ENCODE peak calls at places on chromosomes 7 and 10, in seven cellular contexts. E, H, K, Z, W, V and C are unnamed samples.
A peak's percentile ranks its signal among the peaks of the same experiment; 100 is the strongest.

GRCh38 chr7:141072548-141073172 is 1.2 kb upstream of the TMEM178B start:
- DNase-seq in E (peak; percentile 18), H (peak; percentile 84), K (peak; percentile 58), Z (peak; percentile 77), W (peak; percentile 48), V (peak; percentile 35), C (peak; percentile 76)

GRCh38 chr10:32054087-32054486 is 2.1 kb downstream of the KIF5B start:
- DNase-seq in E (peak; percentile 44), H (peak; percentile 66), K (no peak), Z (no peak), W (peak; percentile 11), V (no peak), C (peak; percentile 8)

GRCh38 chr10:47158116-47159071 is 141.6 kb upstream of the GDF10 start:
- DNase-seq in E (no peak), H (no peak), K (no peak), Z (no peak), W (no peak), V (no peak), C (no peak)

GRCh38 chr7:5598769-5599371 is 175.2 kb upstream of the TNRC18 start:
- DNase-seq in E (no peak), H (no peak), K (no peak), Z (no peak), W (no peak), V (peak; percentile 61), C (no peak)

GRCh38 chr10:46547331-46547880 is 9.1 kb downstream of the GPRIN2 start:
- DNase-seq in E (no peak), H (no peak), K (no peak), Z (no peak), W (no peak), V (peak; percentile 1), C (no peak)

GRCh38 chr10:45000764-45001381 is at the start of gene ZNF22:
- DNase-seq in E (no peak), H (peak; percentile 78), K (peak; percentile 65), Z (no peak), W (peak; percentile 53), V (peak; percentile 57), C (peak; percentile 71)

GRCh38 chr10:32139223-32140073 is 83.2 kb upstream of the KIF5B start:
- DNase-seq in E (peak; percentile 71), H (peak; percentile 95), K (no peak), Z (peak; percentile 80), W (peak; percentile 21), V (peak; percentile 85), C (peak; percentile 64)

GRCh38 chr10:20737107-20737506 is 160.0 kb downstream of the NEBL start:
- DNase-seq in E (no peak), H (no peak), K (no peak), Z (no peak), W (no peak), V (no peak), C (no peak)

GRCh38 chr7:1343551-1343950 is 110.9 kb downstream of the UNCX start:
- DNase-seq in E (no peak), H (no peak), K (no peak), Z (no peak), W (no peak), V (no peak), C (no peak)

GRCh38 chr10:29276251-29276850 is 12.5 kb upstream of the LYZL1 start:
- DNase-seq in E (no peak), H (no peak), K (no peak), Z (no peak), W (no peak), V (no peak), C (peak; percentile 30)

GRCh38 chr10:132544744-132545658 is 7.4 kb downstream of the INPP5A start:
- DNase-seq in E (no peak), H (no peak), K (no peak), Z (no peak), W (no peak), V (no peak), C (no peak)

GRCh38 chr10:50585921-50586739 is 37.6 kb downstream of the SGMS1 start:
- DNase-seq in E (no peak), H (peak; percentile 74), K (no peak), Z (peak; percentile 55), W (no peak), V (no peak), C (no peak)

GRCh38 chr7:64102656-64103400 is 57.6 kb downstream of the ZNF727 start:
- DNase-seq in E (no peak), H (no peak), K (no peak), Z (no peak), W (no peak), V (no peak), C (no peak)

GRCh38 chr10:33955676-33956075 is 621.2 kb upstream of the NRP1 start:
- DNase-seq in E (no peak), H (no peak), K (no peak), Z (no peak), W (no peak), V (no peak), C (no peak)

GRCh38 chr7:43803865-43804264 is 45.4 kb downstream of the BLVRA start:
- DNase-seq in E (no peak), H (no peak), K (no peak), Z (no peak), W (no peak), V (no peak), C (no peak)

GRCh38 chr7:149690688-149691446 is 82.5 kb downstream of the ZNF467 start:
- DNase-seq in E (no peak), H (peak; percentile 76), K (no peak), Z (peak; percentile 91), W (no peak), V (peak; percentile 41), C (peak; percentile 83)

GRCh38 chr10:47252093-47252780 is 47.8 kb upstream of the GDF10 start:
- DNase-seq in E (no peak), H (no peak), K (no peak), Z (no peak), W (no peak), V (no peak), C (no peak)

GRCh38 chr10:77983384-77984341 is 45.7 kb downstream of the POLR3A start:
- DNase-seq in E (peak; percentile 8), H (peak; percentile 56), K (no peak), Z (peak; percentile 16), W (no peak), V (no peak), C (no peak)

GRCh38 chr7:110507832-110508231 is 583.1 kb upstream of the LRRN3 start:
- DNase-seq in E (no peak), H (no peak), K (no peak), Z (no peak), W (no peak), V (no peak), C (no peak)

GRCh38 chr10:60257767-60258428 is 131.8 kb downstream of the ANK3 start:
- DNase-seq in E (no peak), H (no peak), K (no peak), Z (no peak), W (no peak), V (no peak), C (no peak)

GRCh38 chr7:36278767-36279171 is 110.9 kb upstream of the ANLN start:
- DNase-seq in E (peak; percentile 70), H (peak; percentile 50), K (no peak), Z (peak; percentile 58), W (no peak), V (no peak), C (peak; percentile 33)

GRCh38 chr10:35079763-35080162 is 10.4 kb downstream of the CUL2 start:
- DNase-seq in E (no peak), H (peak; percentile 86), K (no peak), Z (peak; percentile 61), W (no peak), V (no peak), C (no peak)

GRCh38 chr10:31927597-31928530 is 767 bp downstream of the ARHGAP12 start:
- DNase-seq in E (no peak), H (peak; percentile 62), K (peak; percentile 50), Z (peak; percentile 23), W (peak; percentile 47), V (peak; percentile 46), C (peak; percentile 39)

GRCh38 chr10:3886666-3887251 is 101.8 kb upstream of the KLF6 start:
- DNase-seq in E (peak; percentile 78), H (peak; percentile 97), K (no peak), Z (peak; percentile 95), W (no peak), V (peak; percentile 63), C (no peak)

GRCh38 chr10:96560970-96561887 is 25.6 kb downstream of the TM9SF3 start:
- DNase-seq in E (no peak), H (no peak), K (no peak), Z (no peak), W (no peak), V (no peak), C (no peak)

GRCh38 chr10:89773081-89773480 is 71.7 kb downstream of the KIF20B start:
- DNase-seq in E (no peak), H (no peak), K (no peak), Z (no peak), W (no peak), V (no peak), C (no peak)

GRCh38 chr10:6299234-6299633 is 96.5 kb downstream of the PFKFB3 start:
- DNase-seq in E (no peak), H (no peak), K (no peak), Z (peak; percentile 94), W (no peak), V (peak; percentile 93), C (no peak)

GRCh38 chr10:33385686-33386085 is 51.2 kb upstream of the NRP1 start:
- DNase-seq in E (no peak), H (no peak), K (no peak), Z (no peak), W (no peak), V (no peak), C (peak; percentile 11)

GRCh38 chr7:116828281-116828680 is 34.1 kb upstream of the CAPZA2 start:
- DNase-seq in E (no peak), H (no peak), K (no peak), Z (no peak), W (no peak), V (peak; percentile 14), C (no peak)

GRCh38 chr7:96157856-96158255 is 164.0 kb downstream of the SLC25A13 start:
- DNase-seq in E (no peak), H (no peak), K (no peak), Z (no peak), W (no peak), V (no peak), C (no peak)

GRCh38 chr10:126066491-126066890 is 170.1 kb downstream of the FANK1 start:
- DNase-seq in E (no peak), H (no peak), K (no peak), Z (no peak), W (no peak), V (peak; percentile 63), C (no peak)

GRCh38 chr7:1447551-1448244 is 11.6 kb downstream of the MICALL2 start:
- DNase-seq in E (no peak), H (no peak), K (peak; percentile 35), Z (no peak), W (no peak), V (no peak), C (no peak)

GRCh38 chr10:77287647-77288120 is 349.9 kb downstream of the KCNMA1 start:
- DNase-seq in E (no peak), H (no peak), K (no peak), Z (peak; percentile 10), W (no peak), V (peak; percentile 13), C (peak; percentile 38)

GRCh38 chr7:24971333-24972165 is 8.4 kb downstream of the OSBPL3 start:
- DNase-seq in E (peak; percentile 85), H (peak; percentile 94), K (no peak), Z (peak; percentile 84), W (no peak), V (peak; percentile 59), C (no peak)

GRCh38 chr7:146510088-146510680 is 393.6 kb downstream of the CNTNAP2 start:
- DNase-seq in E (no peak), H (no peak), K (no peak), Z (no peak), W (no peak), V (no peak), C (no peak)

GRCh38 chr7:48875300-48875916 is 48.9 kb upstream of the CDC14C start:
- DNase-seq in E (no peak), H (no peak), K (peak; percentile 26), Z (peak; percentile 38), W (peak; percentile 39), V (peak; percentile 71), C (no peak)

GRCh38 chr10:13003004-13003403 is 1.5 kb upstream of the CCDC3 start:
- DNase-seq in E (peak; percentile 10), H (no peak), K (no peak), Z (no peak), W (no peak), V (no peak), C (no peak)

GRCh38 chr7:66326501-66327180 is 121.5 kb downstream of the TPST1 start:
- DNase-seq in E (peak; percentile 86), H (peak; percentile 88), K (no peak), Z (no peak), W (no peak), V (no peak), C (no peak)